ENCODE peak calls at places on chromosomes 5 and 9, in ten cellular contexts. O is nephron progenitor cell; U is fibroblast of lung; N is tibial artery; K is cardiac muscle cell; L is astrocyte of the spinal cord; C is mucosa of descending colon; J is stimulated activated CD4-positive, alpha-beta T cell treated with anti-CD3 and anti-CD28 coated beads, Interleukin-12 subunit alpha, Interleukin-12 subunit beta, amount 100 ng/mL, for 4 hours; V is retina; P is tibial nerve. X is an unnamed sample.

GRCh38 chr5:116766470-116766947 is 191.9 kb upstream of the SEMA6A start:
- DNase-seq in O (no peak), U (peak; percentile 94), N (no peak), K (peak; percentile 99), L (peak; percentile 97), C (no peak), J (no peak), V (no peak), P (no peak), X (no peak)

GRCh38 chr5:151092750-151093149 is 11.9 kb upstream of the TNIP1 start:
- DNase-seq in O (no peak), U (peak; percentile 72), N (no peak), K (peak; percentile 67), L (peak; percentile 84), C (no peak), J (no peak), V (no peak), P (no peak), X (no peak)

GRCh38 chr5:75720882-75721281 is 3.6 kb upstream of the POC5 start:
- DNase-seq in O (no peak), U (no peak), N (no peak), K (no peak), L (no peak), C (no peak), J (no peak), V (no peak), P (no peak), X (no peak)

GRCh38 chr5:143390941-143391340 is 12.5 kb downstream of the NR3C1 start:
- DNase-seq in O (no peak), U (no peak), N (no peak), K (no peak), L (no peak), C (no peak), J (no peak), V (no peak), P (no peak), X (no peak)

GRCh38 chr9:100601216-100601615 is 23.3 kb downstream of the CAVIN4 start:
- DNase-seq in O (peak; percentile 54), U (peak; percentile 54), N (no peak), K (peak; percentile 73), L (peak; percentile 50), C (peak; percentile 67), J (no peak), V (peak; percentile 66), P (no peak), X (peak; percentile 39)

GRCh38 chr5:138824924-138825863 is 49.9 kb downstream of the LRRTM2 start:
- DNase-seq in O (no peak), U (peak; percentile 38), N (no peak), K (peak; percentile 32), L (peak; percentile 32), C (no peak), J (no peak), V (peak; percentile 29), P (no peak), X (no peak)

GRCh38 chr5:55903121-55903701 is 52.1 kb downstream of the IL31RA start:
- DNase-seq in O (no peak), U (peak; percentile 11), N (no peak), K (peak; percentile 52), L (peak; percentile 68), C (no peak), J (peak; percentile 47), V (no peak), P (no peak), X (peak; percentile 76)

GRCh38 chr9:95029251-95029650 is 288.3 kb downstream of the FANCC start:
- DNase-seq in O (no peak), U (no peak), N (no peak), K (no peak), L (no peak), C (no peak), J (no peak), V (no peak), P (no peak), X (no peak)

GRCh38 chr9:108636023-108636422 is 219.8 kb downstream of the ACTL7B start:
- DNase-seq in O (no peak), U (no peak), N (no peak), K (no peak), L (no peak), C (no peak), J (no peak), V (no peak), P (no peak), X (no peak)

GRCh38 chr9:24189986-24190385 is 355.7 kb downstream of the IZUMO3 start:
- DNase-seq in O (no peak), U (no peak), N (no peak), K (no peak), L (peak; percentile 2), C (no peak), J (no peak), V (no peak), P (no peak), X (no peak)

GRCh38 chr5:72703876-72704275 is 112.6 kb upstream of the TNPO1 start:
- DNase-seq in O (no peak), U (no peak), N (no peak), K (no peak), L (no peak), C (no peak), J (no peak), V (no peak), P (no peak), X (no peak)

GRCh38 chr5:19235101-19235584 is 752.9 kb downstream of the CDH18 start:
- DNase-seq in O (no peak), U (no peak), N (no peak), K (no peak), L (peak; percentile 37), C (no peak), J (no peak), V (no peak), P (no peak), X (no peak)

GRCh38 chr9:110189001-110189400 is 19.0 kb downstream of the C9orf152 start:
- DNase-seq in O (no peak), U (peak; percentile 45), N (peak; percentile 74), K (no peak), L (no peak), C (peak; percentile 78), J (no peak), V (no peak), P (no peak), X (no peak)

GRCh38 chr5:96816430-96816939 is 8.7 kb upstream of the ERAP1 start:
- DNase-seq in O (no peak), U (no peak), N (no peak), K (no peak), L (no peak), C (no peak), J (no peak), V (no peak), P (no peak), X (peak; percentile 47)

GRCh38 chr5:32254987-32255900 is 57.5 kb downstream of the MTMR12 start:
- DNase-seq in O (no peak), U (peak; percentile 57), N (no peak), K (peak; percentile 62), L (peak; percentile 29), C (no peak), J (no peak), V (no peak), P (no peak), X (no peak)

GRCh38 chr5:96683392-96683791 is 21.2 kb downstream of the CAST start:
- DNase-seq in O (no peak), U (no peak), N (no peak), K (no peak), L (no peak), C (no peak), J (no peak), V (no peak), P (no peak), X (no peak)

GRCh38 chr5:45385321-45386058 is 310.7 kb downstream of the HCN1 start:
- DNase-seq in O (no peak), U (peak; percentile 77), N (no peak), K (peak; percentile 58), L (peak; percentile 88), C (no peak), J (no peak), V (no peak), P (no peak), X (no peak)

GRCh38 chr9:136265561-136266355 is 20.1 kb upstream of the QSOX2 start:
- DNase-seq in O (no peak), U (no peak), N (no peak), K (no peak), L (no peak), C (no peak), J (no peak), V (no peak), P (no peak), X (no peak)

GRCh38 chr5:72452515-72453259 is 54.5 kb downstream of the ZNF366 start:
- DNase-seq in O (no peak), U (peak; percentile 92), N (peak; percentile 92), K (peak; percentile 99), L (peak; percentile 81), C (peak; percentile 78), J (no peak), V (no peak), P (peak; percentile 52), X (no peak)

GRCh38 chr5:68953151-68953884 is 140.5 kb upstream of the SLC30A5 start:
- DNase-seq in O (no peak), U (no peak), N (no peak), K (no peak), L (peak; percentile 17), C (no peak), J (no peak), V (no peak), P (no peak), X (no peak)

GRCh38 chr9:127450170-127450830 is 906 bp downstream of the RPL12 start:
- DNase-seq in O (no peak), U (peak; percentile 66), N (no peak), K (peak; percentile 52), L (peak; percentile 16), C (peak; percentile 23), J (peak; percentile 18), V (peak; percentile 34), P (no peak), X (no peak)

GRCh38 chr5:32360906-32361305 is 48.2 kb upstream of the MTMR12 start:
- DNase-seq in O (no peak), U (no peak), N (no peak), K (no peak), L (no peak), C (no peak), J (no peak), V (no peak), P (no peak), X (no peak)